ENCODE peak calls at places on chromosome 13, in nine cellular contexts. One of them, this sample, is unnamed.

GRCh38 chr13:101289764-101290163 is 126.5 kb downstream of the NALCN start:
- DNase-seq in activated T-helper 1 cell treated with anti-CD3 and anti-CD28 coated beads, Interleukin-12 subunit alpha, Interleukin-12 subunit beta, Interleukin-2, Interleukin-4 antibody, amounts not matched to agents 30 ng/mL and 10 ng/mL and 1 ng/mL, durations not matched to agents 14 hours and 24 hours and 36 hours: no peak
- DNase-seq in stimulated activated CD4-positive, alpha-beta T cell treated with anti-CD3 and anti-CD28 coated beads, Interleukin-4, amount 100 ng/mL, for 24 hours: no peak
- DNase-seq in putamen: peak
- DNase-seq in heart left ventricle: no peak
- DNase-seq in WTC11: peak
- DNase-seq in EL: peak
- DNase-seq in activated CD4-positive, alpha-beta T cell treated with anti-CD3 and anti-CD28 coated beads for 1 hour: no peak
- DNase-seq in mesothelial cell of epicardium: peak
- DNase-seq in this sample: peak

GRCh38 chr13:42751693-42752092 is 29.7 kb upstream of the FAM216B start:
- DNase-seq in activated T-helper 1 cell treated with anti-CD3 and anti-CD28 coated beads, Interleukin-12 subunit alpha, Interleukin-12 subunit beta, Interleukin-2, Interleukin-4 antibody, amounts not matched to agents 30 ng/mL and 10 ng/mL and 1 ng/mL, durations not matched to agents 14 hours and 24 hours and 36 hours: no peak
- DNase-seq in stimulated activated CD4-positive, alpha-beta T cell treated with anti-CD3 and anti-CD28 coated beads, Interleukin-4, amount 100 ng/mL, for 24 hours: no peak
- DNase-seq in putamen: no peak
- DNase-seq in heart left ventricle: no peak
- DNase-seq in WTC11: no peak
- DNase-seq in EL: no peak
- DNase-seq in activated CD4-positive, alpha-beta T cell treated with anti-CD3 and anti-CD28 coated beads for 1 hour: no peak
- DNase-seq in mesothelial cell of epicardium: no peak
- DNase-seq in this sample: no peak

GRCh38 chr13:41720839-41721561 is 239.9 kb downstream of the VWA8 start:
- DNase-seq in activated T-helper 1 cell treated with anti-CD3 and anti-CD28 coated beads, Interleukin-12 subunit alpha, Interleukin-12 subunit beta, Interleukin-2, Interleukin-4 antibody, amounts not matched to agents 30 ng/mL and 10 ng/mL and 1 ng/mL, durations not matched to agents 14 hours and 24 hours and 36 hours: no peak
- DNase-seq in stimulated activated CD4-positive, alpha-beta T cell treated with anti-CD3 and anti-CD28 coated beads, Interleukin-4, amount 100 ng/mL, for 24 hours: no peak
- DNase-seq in putamen: no peak
- DNase-seq in heart left ventricle: no peak
- DNase-seq in WTC11: no peak
- DNase-seq in EL: no peak
- DNase-seq in activated CD4-positive, alpha-beta T cell treated with anti-CD3 and anti-CD28 coated beads for 1 hour: no peak
- DNase-seq in mesothelial cell of epicardium: no peak
- DNase-seq in this sample: no peak

GRCh38 chr13:26500618-26501320 is 56.7 kb upstream of the WASF3 start:
- DNase-seq in activated T-helper 1 cell treated with anti-CD3 and anti-CD28 coated beads, Interleukin-12 subunit alpha, Interleukin-12 subunit beta, Interleukin-2, Interleukin-4 antibody, amounts not matched to agents 30 ng/mL and 10 ng/mL and 1 ng/mL, durations not matched to agents 14 hours and 24 hours and 36 hours: no peak
- DNase-seq in stimulated activated CD4-positive, alpha-beta T cell treated with anti-CD3 and anti-CD28 coated beads, Interleukin-4, amount 100 ng/mL, for 24 hours: no peak
- DNase-seq in putamen: no peak
- DNase-seq in heart left ventricle: no peak
- DNase-seq in WTC11: no peak
- DNase-seq in EL: peak
- DNase-seq in activated CD4-positive, alpha-beta T cell treated with anti-CD3 and anti-CD28 coated beads for 1 hour: no peak
- DNase-seq in mesothelial cell of epicardium: no peak
- DNase-seq in this sample: no peak

GRCh38 chr13:51731759-51732158 is 72.2 kb downstream of the DHRS12 start:
- DNase-seq in activated T-helper 1 cell treated with anti-CD3 and anti-CD28 coated beads, Interleukin-12 subunit alpha, Interleukin-12 subunit beta, Interleukin-2, Interleukin-4 antibody, amounts not matched to agents 30 ng/mL and 10 ng/mL and 1 ng/mL, durations not matched to agents 14 hours and 24 hours and 36 hours: no peak
- DNase-seq in stimulated activated CD4-positive, alpha-beta T cell treated with anti-CD3 and anti-CD28 coated beads, Interleukin-4, amount 100 ng/mL, for 24 hours: no peak
- DNase-seq in putamen: peak
- DNase-seq in heart left ventricle: no peak
- DNase-seq in WTC11: no peak
- DNase-seq in EL: peak
- DNase-seq in activated CD4-positive, alpha-beta T cell treated with anti-CD3 and anti-CD28 coated beads for 1 hour: no peak
- DNase-seq in mesothelial cell of epicardium: no peak
- DNase-seq in this sample: peak

GRCh38 chr13:32911506-32911905 is 104.7 kb upstream of the KL start:
- DNase-seq in activated T-helper 1 cell treated with anti-CD3 and anti-CD28 coated beads, Interleukin-12 subunit alpha, Interleukin-12 subunit beta, Interleukin-2, Interleukin-4 antibody, amounts not matched to agents 30 ng/mL and 10 ng/mL and 1 ng/mL, durations not matched to agents 14 hours and 24 hours and 36 hours: peak
- DNase-seq in stimulated activated CD4-positive, alpha-beta T cell treated with anti-CD3 and anti-CD28 coated beads, Interleukin-4, amount 100 ng/mL, for 24 hours: peak
- DNase-seq in putamen: no peak
- DNase-seq in heart left ventricle: no peak
- DNase-seq in WTC11: peak
- DNase-seq in EL: peak
- DNase-seq in activated CD4-positive, alpha-beta T cell treated with anti-CD3 and anti-CD28 coated beads for 1 hour: no peak
- DNase-seq in mesothelial cell of epicardium: no peak
- DNase-seq in this sample: peak

GRCh38 chr13:114108894-114109293 is 23.5 kb downstream of the RASA3 start:
- DNase-seq in activated T-helper 1 cell treated with anti-CD3 and anti-CD28 coated beads, Interleukin-12 subunit alpha, Interleukin-12 subunit beta, Interleukin-2, Interleukin-4 antibody, amounts not matched to agents 30 ng/mL and 10 ng/mL and 1 ng/mL, durations not matched to agents 14 hours and 24 hours and 36 hours: no peak
- DNase-seq in stimulated activated CD4-positive, alpha-beta T cell treated with anti-CD3 and anti-CD28 coated beads, Interleukin-4, amount 100 ng/mL, for 24 hours: no peak
- DNase-seq in putamen: no peak
- DNase-seq in heart left ventricle: peak
- DNase-seq in WTC11: peak
- DNase-seq in EL: no peak
- DNase-seq in activated CD4-positive, alpha-beta T cell treated with anti-CD3 and anti-CD28 coated beads for 1 hour: no peak
- DNase-seq in mesothelial cell of epicardium: no peak
- DNase-seq in this sample: no peak

GRCh38 chr13:27830010-27830409 is 37.7 kb downstream of the GSX1 start:
- DNase-seq in activated T-helper 1 cell treated with anti-CD3 and anti-CD28 coated beads, Interleukin-12 subunit alpha, Interleukin-12 subunit beta, Interleukin-2, Interleukin-4 antibody, amounts not matched to agents 30 ng/mL and 10 ng/mL and 1 ng/mL, durations not matched to agents 14 hours and 24 hours and 36 hours: peak
- DNase-seq in stimulated activated CD4-positive, alpha-beta T cell treated with anti-CD3 and anti-CD28 coated beads, Interleukin-4, amount 100 ng/mL, for 24 hours: peak
- DNase-seq in putamen: no peak
- DNase-seq in heart left ventricle: peak
- DNase-seq in WTC11: peak
- DNase-seq in EL: peak
- DNase-seq in activated CD4-positive, alpha-beta T cell treated with anti-CD3 and anti-CD28 coated beads for 1 hour: peak
- DNase-seq in mesothelial cell of epicardium: peak
- DNase-seq in this sample: no peak

GRCh38 chr13:105403065-105403464 is 1132.4 kb downstream of the EFNB2 start:
- DNase-seq in activated T-helper 1 cell treated with anti-CD3 and anti-CD28 coated beads, Interleukin-12 subunit alpha, Interleukin-12 subunit beta, Interleukin-2, Interleukin-4 antibody, amounts not matched to agents 30 ng/mL and 10 ng/mL and 1 ng/mL, durations not matched to agents 14 hours and 24 hours and 36 hours: no peak
- DNase-seq in stimulated activated CD4-positive, alpha-beta T cell treated with anti-CD3 and anti-CD28 coated beads, Interleukin-4, amount 100 ng/mL, for 24 hours: no peak
- DNase-seq in putamen: no peak
- DNase-seq in heart left ventricle: no peak
- DNase-seq in WTC11: no peak
- DNase-seq in EL: no peak
- DNase-seq in activated CD4-positive, alpha-beta T cell treated with anti-CD3 and anti-CD28 coated beads for 1 hour: no peak
- DNase-seq in mesothelial cell of epicardium: no peak
- DNase-seq in this sample: no peak

GRCh38 chr13:27120811-27121210 is 50.8 kb downstream of the USP12 start:
- DNase-seq in activated T-helper 1 cell treated with anti-CD3 and anti-CD28 coated beads, Interleukin-12 subunit alpha, Interleukin-12 subunit beta, Interleukin-2, Interleukin-4 antibody, amounts not matched to agents 30 ng/mL and 10 ng/mL and 1 ng/mL, durations not matched to agents 14 hours and 24 hours and 36 hours: no peak
- DNase-seq in stimulated activated CD4-positive, alpha-beta T cell treated with anti-CD3 and anti-CD28 coated beads, Interleukin-4, amount 100 ng/mL, for 24 hours: no peak
- DNase-seq in putamen: no peak
- DNase-seq in heart left ventricle: no peak
- DNase-seq in WTC11: no peak
- DNase-seq in EL: peak
- DNase-seq in activated CD4-positive, alpha-beta T cell treated with anti-CD3 and anti-CD28 coated beads for 1 hour: no peak
- DNase-seq in mesothelial cell of epicardium: no peak
- DNase-seq in this sample: no peak

GRCh38 chr13:24075137-24075975 is 85.2 kb upstream of the SPATA13 start:
- DNase-seq in activated T-helper 1 cell treated with anti-CD3 and anti-CD28 coated beads, Interleukin-12 subunit alpha, Interleukin-12 subunit beta, Interleukin-2, Interleukin-4 antibody, amounts not matched to agents 30 ng/mL and 10 ng/mL and 1 ng/mL, durations not matched to agents 14 hours and 24 hours and 36 hours: no peak
- DNase-seq in stimulated activated CD4-positive, alpha-beta T cell treated with anti-CD3 and anti-CD28 coated beads, Interleukin-4, amount 100 ng/mL, for 24 hours: no peak
- DNase-seq in putamen: no peak
- DNase-seq in heart left ventricle: no peak
- DNase-seq in WTC11: no peak
- DNase-seq in EL: no peak
- DNase-seq in activated CD4-positive, alpha-beta T cell treated with anti-CD3 and anti-CD28 coated beads for 1 hour: no peak
- DNase-seq in mesothelial cell of epicardium: no peak
- DNase-seq in this sample: no peak

GRCh38 chr13:69199664-69200063 is 908.0 kb upstream of the ATXN8OS start:
- DNase-seq in activated T-helper 1 cell treated with anti-CD3 and anti-CD28 coated beads, Interleukin-12 subunit alpha, Interleukin-12 subunit beta, Interleukin-2, Interleukin-4 antibody, amounts not matched to agents 30 ng/mL and 10 ng/mL and 1 ng/mL, durations not matched to agents 14 hours and 24 hours and 36 hours: no peak
- DNase-seq in stimulated activated CD4-positive, alpha-beta T cell treated with anti-CD3 and anti-CD28 coated beads, Interleukin-4, amount 100 ng/mL, for 24 hours: no peak
- DNase-seq in putamen: no peak
- DNase-seq in heart left ventricle: no peak
- DNase-seq in WTC11: no peak
- DNase-seq in EL: no peak
- DNase-seq in activated CD4-positive, alpha-beta T cell treated with anti-CD3 and anti-CD28 coated beads for 1 hour: no peak
- DNase-seq in mesothelial cell of epicardium: no peak
- DNase-seq in this sample: no peak

GRCh38 chr13:113066142-113066455 is 39.5 kb upstream of the F7 start:
- DNase-seq in activated T-helper 1 cell treated with anti-CD3 and anti-CD28 coated beads, Interleukin-12 subunit alpha, Interleukin-12 subunit beta, Interleukin-2, Interleukin-4 antibody, amounts not matched to agents 30 ng/mL and 10 ng/mL and 1 ng/mL, durations not matched to agents 14 hours and 24 hours and 36 hours: no peak
- DNase-seq in stimulated activated CD4-positive, alpha-beta T cell treated with anti-CD3 and anti-CD28 coated beads, Interleukin-4, amount 100 ng/mL, for 24 hours: no peak
- DNase-seq in putamen: no peak
- DNase-seq in heart left ventricle: no peak
- DNase-seq in WTC11: no peak
- DNase-seq in EL: no peak
- DNase-seq in activated CD4-positive, alpha-beta T cell treated with anti-CD3 and anti-CD28 coated beads for 1 hour: no peak
- DNase-seq in mesothelial cell of epicardium: no peak
- DNase-seq in this sample: no peak

GRCh38 chr13:38687246-38688229 is 661 bp downstream of the FREM2 start:
- DNase-seq in activated T-helper 1 cell treated with anti-CD3 and anti-CD28 coated beads, Interleukin-12 subunit alpha, Interleukin-12 subunit beta, Interleukin-2, Interleukin-4 antibody, amounts not matched to agents 30 ng/mL and 10 ng/mL and 1 ng/mL, durations not matched to agents 14 hours and 24 hours and 36 hours: no peak
- DNase-seq in stimulated activated CD4-positive, alpha-beta T cell treated with anti-CD3 and anti-CD28 coated beads, Interleukin-4, amount 100 ng/mL, for 24 hours: no peak
- DNase-seq in putamen: no peak
- DNase-seq in heart left ventricle: no peak
- DNase-seq in WTC11: peak
- DNase-seq in EL: peak
- DNase-seq in activated CD4-positive, alpha-beta T cell treated with anti-CD3 and anti-CD28 coated beads for 1 hour: no peak
- DNase-seq in mesothelial cell of epicardium: peak
- DNase-seq in this sample: no peak

GRCh38 chr13:22009500-22009899 is 338.6 kb downstream of the FGF9 start:
- DNase-seq in activated T-helper 1 cell treated with anti-CD3 and anti-CD28 coated beads, Interleukin-12 subunit alpha, Interleukin-12 subunit beta, Interleukin-2, Interleukin-4 antibody, amounts not matched to agents 30 ng/mL and 10 ng/mL and 1 ng/mL, durations not matched to agents 14 hours and 24 hours and 36 hours: no peak
- DNase-seq in stimulated activated CD4-positive, alpha-beta T cell treated with anti-CD3 and anti-CD28 coated beads, Interleukin-4, amount 100 ng/mL, for 24 hours: no peak
- DNase-seq in putamen: no peak
- DNase-seq in heart left ventricle: peak
- DNase-seq in WTC11: no peak
- DNase-seq in EL: no peak
- DNase-seq in activated CD4-positive, alpha-beta T cell treated with anti-CD3 and anti-CD28 coated beads for 1 hour: no peak
- DNase-seq in mesothelial cell of epicardium: no peak
- DNase-seq in this sample: no peak

GRCh38 chr13:33931397-33931987 is 113.5 kb downstream of the RFC3 start:
- DNase-seq in activated T-helper 1 cell treated with anti-CD3 and anti-CD28 coated beads, Interleukin-12 subunit alpha, Interleukin-12 subunit beta, Interleukin-2, Interleukin-4 antibody, amounts not matched to agents 30 ng/mL and 10 ng/mL and 1 ng/mL, durations not matched to agents 14 hours and 24 hours and 36 hours: no peak
- DNase-seq in stimulated activated CD4-positive, alpha-beta T cell treated with anti-CD3 and anti-CD28 coated beads, Interleukin-4, amount 100 ng/mL, for 24 hours: no peak
- DNase-seq in putamen: peak
- DNase-seq in heart left ventricle: no peak
- DNase-seq in WTC11: peak
- DNase-seq in EL: peak
- DNase-seq in activated CD4-positive, alpha-beta T cell treated with anti-CD3 and anti-CD28 coated beads for 1 hour: no peak
- DNase-seq in mesothelial cell of epicardium: no peak
- DNase-seq in this sample: peak

GRCh38 chr13:51004918-51005460 is 95.4 kb downstream of the RNASEH2B start:
- DNase-seq in activated T-helper 1 cell treated with anti-CD3 and anti-CD28 coated beads, Interleukin-12 subunit alpha, Interleukin-12 subunit beta, Interleukin-2, Interleukin-4 antibody, amounts not matched to agents 30 ng/mL and 10 ng/mL and 1 ng/mL, durations not matched to agents 14 hours and 24 hours and 36 hours: no peak
- DNase-seq in stimulated activated CD4-positive, alpha-beta T cell treated with anti-CD3 and anti-CD28 coated beads, Interleukin-4, amount 100 ng/mL, for 24 hours: no peak
- DNase-seq in putamen: no peak
- DNase-seq in heart left ventricle: no peak
- DNase-seq in WTC11: no peak
- DNase-seq in EL: no peak
- DNase-seq in activated CD4-positive, alpha-beta T cell treated with anti-CD3 and anti-CD28 coated beads for 1 hour: no peak
- DNase-seq in mesothelial cell of epicardium: no peak
- DNase-seq in this sample: no peak

GRCh38 chr13:27405521-27406134 is 18.8 kb upstream of the GTF3A start:
- DNase-seq in activated T-helper 1 cell treated with anti-CD3 and anti-CD28 coated beads, Interleukin-12 subunit alpha, Interleukin-12 subunit beta, Interleukin-2, Interleukin-4 antibody, amounts not matched to agents 30 ng/mL and 10 ng/mL and 1 ng/mL, durations not matched to agents 14 hours and 24 hours and 36 hours: no peak
- DNase-seq in stimulated activated CD4-positive, alpha-beta T cell treated with anti-CD3 and anti-CD28 coated beads, Interleukin-4, amount 100 ng/mL, for 24 hours: no peak
- DNase-seq in putamen: no peak
- DNase-seq in heart left ventricle: no peak
- DNase-seq in WTC11: no peak
- DNase-seq in EL: no peak
- DNase-seq in activated CD4-positive, alpha-beta T cell treated with anti-CD3 and anti-CD28 coated beads for 1 hour: no peak
- DNase-seq in mesothelial cell of epicardium: no peak
- DNase-seq in this sample: no peak

GRCh38 chr13:46743191-46743590 is 53.8 kb downstream of the ESD start:
- DNase-seq in activated T-helper 1 cell treated with anti-CD3 and anti-CD28 coated beads, Interleukin-12 subunit alpha, Interleukin-12 subunit beta, Interleukin-2, Interleukin-4 antibody, amounts not matched to agents 30 ng/mL and 10 ng/mL and 1 ng/mL, durations not matched to agents 14 hours and 24 hours and 36 hours: no peak
- DNase-seq in stimulated activated CD4-positive, alpha-beta T cell treated with anti-CD3 and anti-CD28 coated beads, Interleukin-4, amount 100 ng/mL, for 24 hours: no peak
- DNase-seq in putamen: no peak
- DNase-seq in heart left ventricle: no peak
- DNase-seq in WTC11: no peak
- DNase-seq in EL: peak
- DNase-seq in activated CD4-positive, alpha-beta T cell treated with anti-CD3 and anti-CD28 coated beads for 1 hour: no peak
- DNase-seq in mesothelial cell of epicardium: no peak
- DNase-seq in this sample: no peak

GRCh38 chr13:113927661-113928581 is 46.0 kb downstream of the C13orf46 start:
- DNase-seq in activated T-helper 1 cell treated with anti-CD3 and anti-CD28 coated beads, Interleukin-12 subunit alpha, Interleukin-12 subunit beta, Interleukin-2, Interleukin-4 antibody, amounts not matched to agents 30 ng/mL and 10 ng/mL and 1 ng/mL, durations not matched to agents 14 hours and 24 hours and 36 hours: no peak
- DNase-seq in stimulated activated CD4-positive, alpha-beta T cell treated with anti-CD3 and anti-CD28 coated beads, Interleukin-4, amount 100 ng/mL, for 24 hours: no peak
- DNase-seq in putamen: no peak
- DNase-seq in heart left ventricle: peak
- DNase-seq in WTC11: peak
- DNase-seq in EL: peak
- DNase-seq in activated CD4-positive, alpha-beta T cell treated with anti-CD3 and anti-CD28 coated beads for 1 hour: peak
- DNase-seq in mesothelial cell of epicardium: peak
- DNase-seq in this sample: peak

GRCh38 chr13:62171697-62172096 is 756.0 kb upstream of the PCDH20 start:
- DNase-seq in activated T-helper 1 cell treated with anti-CD3 and anti-CD28 coated beads, Interleukin-12 subunit alpha, Interleukin-12 subunit beta, Interleukin-2, Interleukin-4 antibody, amounts not matched to agents 30 ng/mL and 10 ng/mL and 1 ng/mL, durations not matched to agents 14 hours and 24 hours and 36 hours: no peak
- DNase-seq in stimulated activated CD4-positive, alpha-beta T cell treated with anti-CD3 and anti-CD28 coated beads, Interleukin-4, amount 100 ng/mL, for 24 hours: no peak
- DNase-seq in putamen: no peak
- DNase-seq in heart left ventricle: no peak
- DNase-seq in WTC11: no peak
- DNase-seq in EL: no peak
- DNase-seq in activated CD4-positive, alpha-beta T cell treated with anti-CD3 and anti-CD28 coated beads for 1 hour: no peak
- DNase-seq in mesothelial cell of epicardium: no peak
- DNase-seq in this sample: no peak

GRCh38 chr13:29411493-29411892 is 184.0 kb downstream of the SLC7A1 start:
- DNase-seq in activated T-helper 1 cell treated with anti-CD3 and anti-CD28 coated beads, Interleukin-12 subunit alpha, Interleukin-12 subunit beta, Interleukin-2, Interleukin-4 antibody, amounts not matched to agents 30 ng/mL and 10 ng/mL and 1 ng/mL, durations not matched to agents 14 hours and 24 hours and 36 hours: no peak
- DNase-seq in stimulated activated CD4-positive, alpha-beta T cell treated with anti-CD3 and anti-CD28 coated beads, Interleukin-4, amount 100 ng/mL, for 24 hours: no peak
- DNase-seq in putamen: no peak
- DNase-seq in heart left ventricle: no peak
- DNase-seq in WTC11: no peak
- DNase-seq in EL: peak
- DNase-seq in activated CD4-positive, alpha-beta T cell treated with anti-CD3 and anti-CD28 coated beads for 1 hour: no peak
- DNase-seq in mesothelial cell of epicardium: no peak
- DNase-seq in this sample: no peak

GRCh38 chr13:111230385-111230930 is 90.0 kb upstream of the TEX29 start:
- DNase-seq in activated T-helper 1 cell treated with anti-CD3 and anti-CD28 coated beads, Interleukin-12 subunit alpha, Interleukin-12 subunit beta, Interleukin-2, Interleukin-4 antibody, amounts not matched to agents 30 ng/mL and 10 ng/mL and 1 ng/mL, durations not matched to agents 14 hours and 24 hours and 36 hours: no peak
- DNase-seq in stimulated activated CD4-positive, alpha-beta T cell treated with anti-CD3 and anti-CD28 coated beads, Interleukin-4, amount 100 ng/mL, for 24 hours: no peak
- DNase-seq in putamen: no peak
- DNase-seq in heart left ventricle: no peak
- DNase-seq in WTC11: no peak
- DNase-seq in EL: no peak
- DNase-seq in activated CD4-positive, alpha-beta T cell treated with anti-CD3 and anti-CD28 coated beads for 1 hour: no peak
- DNase-seq in mesothelial cell of epicardium: no peak
- DNase-seq in this sample: no peak

GRCh38 chr13:110477711-110478245 is 83.7 kb downstream of the RAB20 start:
- DNase-seq in activated T-helper 1 cell treated with anti-CD3 and anti-CD28 coated beads, Interleukin-12 subunit alpha, Interleukin-12 subunit beta, Interleukin-2, Interleukin-4 antibody, amounts not matched to agents 30 ng/mL and 10 ng/mL and 1 ng/mL, durations not matched to agents 14 hours and 24 hours and 36 hours: no peak
- DNase-seq in stimulated activated CD4-positive, alpha-beta T cell treated with anti-CD3 and anti-CD28 coated beads, Interleukin-4, amount 100 ng/mL, for 24 hours: no peak
- DNase-seq in putamen: no peak
- DNase-seq in heart left ventricle: peak
- DNase-seq in WTC11: no peak
- DNase-seq in EL: no peak
- DNase-seq in activated CD4-positive, alpha-beta T cell treated with anti-CD3 and anti-CD28 coated beads for 1 hour: no peak
- DNase-seq in mesothelial cell of epicardium: no peak
- DNase-seq in this sample: no peak

This sample was measured in fibroblast of the conjunctiva.